ENCODE peak calls at places on chromosomes 7 and 10, in five cellular contexts. U is SK-N-SH, M is PC-3, S is GM23338, J is neural progenitor cell. C is an unnamed sample.

GRCh38 chr7:142438235-142438922 is 180.5 kb upstream of the PRSS58 start:
- DNase-seq in M (peak; percentile 71), U (peak; percentile 61), S (peak; percentile 93), J (peak; percentile 77), C (peak; percentile 33)

GRCh38 chr10:18829259-18829658 is 170.0 kb downstream of the ARL5B start:
- DNase-seq in M (no peak), U (no peak), S (no peak), J (no peak), C (no peak)

GRCh38 chr7:2432910-2433712 is 29.7 kb downstream of the CHST12 start:
- DNase-seq in J (no peak), U (no peak), M (no peak), S (no peak), C (no peak)

GRCh38 chr10:22606164-22606614 is 108.2 kb downstream of the PIP4K2A start:
- DNase-seq in J (no peak), M (peak; percentile 62), S (no peak), U (no peak), C (peak; percentile 86)

GRCh38 chr10:5566606-5567005 is 41.8 kb downstream of the CALML3 start:
- DNase-seq in M (peak; percentile 63), S (no peak), J (no peak), U (no peak), C (no peak)

GRCh38 chr7:70856889-70857511 is 274.9 kb upstream of the GALNT17 start:
- DNase-seq in U (peak; percentile 71), M (peak; percentile 63), S (peak; percentile 92), J (peak; percentile 87), C (peak; percentile 58)

GRCh38 chr7:80014507-80014906 is 120.1 kb upstream of the GNAI1 start:
- DNase-seq in U (no peak), M (peak; percentile 76), S (peak; percentile 63), J (peak; percentile 6), C (no peak)

GRCh38 chr10:74189999-74190421 is 39.0 kb downstream of the ADK start:
- DNase-seq in S (no peak), U (no peak), M (peak; percentile 100), J (no peak), C (peak; percentile 78)

GRCh38 chr10:96832721-96833219 is 672 bp downstream of the LCOR start:
- DNase-seq in J (no peak), S (peak; percentile 76), M (peak; percentile 72), U (peak; percentile 95), C (peak; percentile 88)

GRCh38 chr10:13104697-13105096 is 4.7 kb downstream of the OPTN start:
- DNase-seq in J (no peak), U (no peak), M (no peak), S (peak; percentile 32), C (no peak)

GRCh38 chr10:17206210-17206709 is 4.8 kb upstream of the TRDMT1 start:
- DNase-seq in U (no peak), J (no peak), S (no peak), M (peak; percentile 67), C (no peak)

GRCh38 chr7:159015081-159015893 is 129.4 kb downstream of the VIPR2 start:
- DNase-seq in U (no peak), J (no peak), S (peak; percentile 23), M (peak; percentile 66), C (no peak)

GRCh38 chr10:130230611-130231010 is 94.4 kb downstream of the GLRX3 start:
- DNase-seq in S (no peak), U (no peak), J (no peak), M (no peak), C (no peak)

GRCh38 chr10:78556700-78557432 is 511.9 kb upstream of the ZMIZ1 start:
- DNase-seq in J (no peak), U (no peak), S (no peak), M (no peak), C (no peak)

GRCh38 chr7:31126976-31127375 is 74.9 kb downstream of the ADCYAP1R1 start:
- DNase-seq in U (no peak), J (no peak), M (peak; percentile 43), S (no peak), C (no peak)

GRCh38 chr10:94485094-94485493 is 60.5 kb upstream of the HELLS start:
- DNase-seq in U (no peak), M (no peak), J (no peak), S (no peak), C (no peak)

GRCh38 chr10:110671788-110672579 is 27.8 kb downstream of the RBM20 start:
- DNase-seq in M (peak; percentile 68), S (peak; percentile 88), U (peak; percentile 91), J (peak; percentile 89), C (peak; percentile 90)

GRCh38 chr7:84633-85020 is 107.7 kb upstream of the FAM20C start:
- DNase-seq in S (no peak), U (no peak), M (no peak), J (no peak), C (no peak)

GRCh38 chr10:14554091-14554842 is 220.4 kb downstream of the FAM107B start:
- DNase-seq in M (peak; percentile 84), S (peak; percentile 34), U (no peak), J (no peak), C (no peak)

GRCh38 chr7:13276977-13277376 is 589.5 kb downstream of the ARL4A start:
- DNase-seq in S (peak; percentile 21), U (no peak), M (peak; percentile 24), J (peak; percentile 11), C (peak; percentile 2)

GRCh38 chr7:38731195-38731594 is 100.0 kb upstream of the AMPH start:
- DNase-seq in U (no peak), J (no peak), S (no peak), M (no peak), C (no peak)

GRCh38 chr10:86711957-86712708 is 43.8 kb downstream of the LDB3 start:
- DNase-seq in M (no peak), J (peak; percentile 67), U (peak; percentile 88), S (peak; percentile 61), C (peak; percentile 41)

GRCh38 chr10:35016009-35016408 is 74.1 kb downstream of the CUL2 start:
- DNase-seq in J (no peak), M (peak; percentile 59), S (no peak), U (no peak), C (no peak)

GRCh38 chr10:122253605-122254004 is 17.5 kb upstream of the BTBD16 start:
- DNase-seq in U (no peak), S (no peak), M (no peak), J (no peak), C (no peak)
- H3K27ac ChIP-seq in U (no peak overlapping the region), S (no peak overlapping the region), M (no peak overlapping the region), J (no peak overlapping the region), C (no peak overlapping the region)

GRCh38 chr7:102287082-102287464 is 405 bp downstream of the SH2B2 start:
- DNase-seq in J (no peak), S (no peak), U (peak; percentile 83), M (no peak), C (no peak)

GRCh38 chr7:102288285-102288930 is 1.7 kb downstream of the SH2B2 start:
- DNase-seq in M (peak; percentile 13), J (peak; percentile 37), S (no peak), U (no peak), C (peak; percentile 70)

GRCh38 chr7:102291056-102291915 is 4.6 kb downstream of the SH2B2 start:
- DNase-seq in J (no peak), M (no peak), S (no peak), U (no peak), C (peak; percentile 77)

GRCh38 chr7:102287465-102288146 is 938 bp downstream of the SH2B2 start:
- DNase-seq in J (peak; percentile 65), S (peak; percentile 76), M (peak; percentile 35), U (peak; percentile 85), C (peak; percentile 73)

GRCh38 chr7:102289051-102289450 is 2.4 kb downstream of the SH2B2 start:
- DNase-seq in S (no peak), M (no peak), J (no peak), U (no peak), C (peak; percentile 80)
- H3K4me3 ChIP-seq in S (no peak overlapping the region), M (no peak overlapping the region), J (no peak overlapping the region), U (no peak overlapping the region), C (peak overlapping the region; percentile 95)

GRCh38 chr10:33114451-33114944 is 156.5 kb upstream of the ITGB1 start:
- DNase-seq in U (no peak), J (no peak), M (peak; percentile 96), S (no peak), C (peak; percentile 84)
- TF ChIP-seq EZH2phosphoT487 in U (no peak), J (no peak), M (no peak), S (no peak), C (no peak)

GRCh38 chr7:123070702-123071286 is 75.3 kb upstream of the TAS2R16 start:
- DNase-seq in U (peak; percentile 39), M (peak; percentile 49), J (peak; percentile 38), S (peak; percentile 54), C (peak; percentile 16)

GRCh38 chr7:123079021-123079420 is 83.5 kb upstream of the TAS2R16 start:
- DNase-seq in S (no peak), U (no peak), M (no peak), J (no peak), C (no peak)

DNA sequence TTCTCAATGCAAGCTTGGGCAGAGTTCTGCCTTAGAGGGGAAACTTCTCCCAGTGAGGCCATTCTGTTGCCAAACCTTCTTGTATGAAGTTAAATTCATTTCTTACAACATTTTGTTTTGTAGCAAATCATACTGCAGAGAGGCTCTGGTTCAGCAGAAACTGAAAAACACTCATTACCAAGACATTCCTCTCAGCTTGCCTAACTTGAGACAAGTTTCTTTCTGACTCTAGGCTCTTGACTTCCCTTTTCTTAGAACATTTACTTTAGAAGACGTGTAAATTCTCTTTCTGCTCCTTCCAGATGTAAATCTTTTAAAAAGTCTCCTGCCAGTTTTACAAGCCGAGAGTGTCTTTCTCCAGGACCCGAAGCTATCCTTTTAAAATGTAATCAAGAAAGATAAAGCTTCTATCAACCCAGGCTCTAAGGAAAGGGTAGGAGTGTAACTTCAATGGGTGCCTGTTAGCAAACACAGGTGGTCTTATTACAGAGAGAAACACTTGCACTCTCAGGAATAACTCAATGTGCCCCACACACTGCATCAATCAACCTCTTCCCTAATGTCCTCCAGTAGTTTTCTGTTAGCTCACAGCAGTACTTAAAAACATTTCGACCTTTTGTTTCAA is 80.5 kb upstream of the TAS2R16 start:
- DNase-seq in U (no peak), S (no peak), M (no peak), J (no peak), C (no peak)
- H3K27ac ChIP-seq in U (no peak overlapping the region), S (no peak overlapping the region), M (no peak overlapping the region), J (no peak overlapping the region), C (no peak overlapping the region)

DNA sequence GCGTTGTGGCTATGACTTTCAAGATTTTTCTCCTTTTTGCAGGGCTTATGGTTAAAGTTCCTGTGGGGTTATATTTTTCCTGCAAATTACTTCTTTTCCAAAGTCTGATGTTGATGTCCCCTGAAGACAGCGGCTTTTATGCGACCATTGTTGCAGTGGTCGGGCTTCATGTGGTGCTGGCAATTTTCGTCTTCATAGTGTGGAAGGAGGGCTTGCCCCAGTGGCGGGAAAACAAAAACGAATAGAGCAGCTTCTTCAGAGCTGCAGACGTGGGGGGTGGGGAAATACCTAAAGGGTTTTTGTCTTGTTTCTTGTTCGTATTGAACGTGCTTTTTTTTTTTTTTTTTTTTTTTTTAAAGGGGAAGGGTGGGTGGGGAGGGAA is 53.8 kb downstream of the MCMBP start:
- DNase-seq in U (peak; percentile 37), S (peak; percentile 80), M (no peak), J (peak; percentile 82), C (no peak)
- H3K4me3 ChIP-seq in U (no peak overlapping the region), S (peak overlapping the region; percentile 60), M (no peak overlapping the region), J (peak overlapping the region; percentile 63), C (no peak overlapping the region)

GRCh38 chr7:140348161-140348849 is 50.0 kb downstream of the SLC37A3 start:
- DNase-seq in S (no peak), J (no peak), M (no peak), U (no peak), C (no peak)
- TF ChIP-seq EZH2phosphoT487 in S (no peak), J (no peak), M (no peak), U (no peak), C (no peak)

C was measured in OCI-LY7.